ENCODE peak calls at places on chromosomes 2 and 18, in five cellular contexts. S, Z, R, X and I are unnamed samples. For H3K4me1 and H3K36me3, the result is how much of the 10 kb centered on the place peaks cover.

GRCh38 chr2:235264121-235264493 is 229.7 kb upstream of the AGAP1 start:
- DNase-seq in S (no peak), X (no peak), R (no peak), Z (peak), I (no peak)

GRCh38 chr18:54871231-54871630 is 43.0 kb downstream of the RAB27B start:
- DNase-seq in R (no peak), X (no peak), Z (no peak), S (no peak), I (no peak)

GRCh38 chr2:181275643-181276070 is 181.5 kb upstream of the ITGA4 start:
- DNase-seq in Z (no peak), S (no peak), X (no peak), R (peak), I (no peak)

GRCh38 chr2:174873457-174873856 is 109.2 kb upstream of the CHRNA1 start:
- DNase-seq in X (no peak), Z (no peak), S (no peak), R (no peak), I (no peak)

GRCh38 chr18:47204908-47205522 is 28.9 kb upstream of the IER3IP1 start:
- DNase-seq in Z (peak), R (peak), X (no peak), S (no peak), I (no peak)

GRCh38 chr2:104890670-104891069 is 36.8 kb downstream of the POU3F3 start:
- DNase-seq in Z (no peak), X (no peak), R (no peak), S (no peak), I (no peak)

GRCh38 chr2:100923461-100924020 is 78.5 kb upstream of the RPL31 start:
- DNase-seq in Z (no peak), X (no peak), S (no peak), R (no peak), I (no peak)

GRCh38 chr2:224930124-224930523 is 112.1 kb downstream of the DOCK10 start:
- DNase-seq in Z (no peak), S (no peak), R (no peak), X (no peak), I (no peak)

GRCh38 chr2:224011837-224012236 is 27.2 kb downstream of the SERPINE2 start:
- DNase-seq in R (no peak), Z (no peak), X (no peak), S (no peak), I (no peak)

GRCh38 chr2:68806511-68807109 is 64.6 kb downstream of the BMP10 start:
- DNase-seq in Z (no peak), X (no peak), S (no peak), R (no peak), I (no peak)

DNA sequence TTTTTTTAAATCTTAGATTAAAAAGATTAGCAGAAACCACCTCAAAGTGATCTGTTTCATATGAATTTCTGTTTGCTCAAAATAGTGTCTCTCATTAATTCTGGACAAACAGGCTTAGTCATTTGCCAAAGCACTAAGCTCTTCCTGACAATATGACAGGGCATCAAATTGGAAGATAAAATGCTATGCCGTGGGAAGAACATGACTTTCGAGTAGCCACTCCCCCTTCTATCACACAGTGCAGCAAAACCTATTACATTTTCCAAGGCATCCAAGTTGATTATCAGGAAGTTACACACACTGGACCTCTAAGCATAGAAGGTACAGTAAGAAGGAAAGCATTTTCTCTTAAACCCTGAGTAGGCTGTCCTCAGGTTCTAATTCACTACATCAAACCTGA is 89.5 kb downstream of the STK39 start:
- DNase-seq in R (no peak), X (no peak), S (no peak), Z (no peak), I (no peak)
- H3K4me1 ChIP-seq in R (under half), X (under half), S (under half), Z (half or more), I (under half)

GRCh38 chr2:25306767-25307368 is 34.9 kb downstream of the DNMT3A start:
- DNase-seq in X (no peak), Z (no peak), R (no peak), S (no peak), I (peak)
- H3K36me3 ChIP-seq in X (under half), Z (under half), R (under half), S (under half), I (under half)

GRCh38 chr2:190812506-190813294 is 67.9 kb upstream of the GLS start:
- DNase-seq in Z (no peak), X (no peak), S (no peak), R (no peak), I (no peak)

GRCh38 chr2:190809139-190809764 is 71.4 kb upstream of the GLS start:
- DNase-seq in Z (no peak), S (no peak), X (no peak), R (peak), I (no peak)

GRCh38 chr2:190815223-190815622 is 65.4 kb upstream of the GLS start:
- DNase-seq in S (no peak), Z (no peak), X (no peak), R (peak), I (no peak)

GRCh38 chr2:190809876-190810525 is 70.6 kb upstream of the GLS start:
- DNase-seq in Z (no peak), R (no peak), S (no peak), X (no peak), I (no peak)

DNA sequence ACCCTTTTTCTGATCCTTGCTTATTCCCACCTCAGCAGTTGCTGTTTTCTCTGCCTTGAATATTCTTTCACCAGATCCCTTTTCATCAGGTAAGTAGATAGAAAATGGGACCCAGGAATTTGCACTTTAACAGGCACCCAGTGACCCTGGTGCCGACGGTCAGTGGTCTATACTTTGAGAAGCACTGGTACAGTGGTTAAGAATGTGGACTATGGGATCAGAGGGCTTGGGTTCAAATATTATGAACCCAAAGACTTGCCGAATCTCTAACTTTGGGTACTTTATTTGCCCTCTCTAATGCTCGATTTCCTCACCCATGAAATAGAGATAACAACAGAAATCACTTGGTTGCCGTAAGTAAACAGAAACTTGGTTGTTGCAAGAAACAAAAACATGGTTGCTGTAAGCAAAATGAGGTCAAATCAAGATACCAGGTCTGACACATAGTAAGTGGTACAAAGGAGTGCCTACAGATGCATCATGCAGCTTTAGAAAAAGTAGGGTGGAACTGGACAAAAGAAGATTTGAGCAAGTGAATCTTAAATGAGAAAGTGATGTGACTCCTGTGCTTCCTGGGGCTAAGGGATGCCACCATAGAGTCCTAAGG is 69.5 kb upstream of the GLS start:
- DNase-seq in Z (no peak), S (no peak), X (no peak), R (no peak), I (no peak)
- TF ChIP-seq POLR2A in Z (no peak), S (no peak), X (no peak), R (no peak), I (no peak)

GRCh38 chr2:7109558-7109935 is 192.3 kb downstream of the RNF144A start:
- DNase-seq in X (no peak), R (no peak), Z (no peak), S (no peak), I (no peak)

GRCh38 chr2:7111626-7112025 is 194.4 kb downstream of the RNF144A start:
- DNase-seq in X (no peak), Z (no peak), R (no peak), S (no peak), I (no peak)

DNA sequence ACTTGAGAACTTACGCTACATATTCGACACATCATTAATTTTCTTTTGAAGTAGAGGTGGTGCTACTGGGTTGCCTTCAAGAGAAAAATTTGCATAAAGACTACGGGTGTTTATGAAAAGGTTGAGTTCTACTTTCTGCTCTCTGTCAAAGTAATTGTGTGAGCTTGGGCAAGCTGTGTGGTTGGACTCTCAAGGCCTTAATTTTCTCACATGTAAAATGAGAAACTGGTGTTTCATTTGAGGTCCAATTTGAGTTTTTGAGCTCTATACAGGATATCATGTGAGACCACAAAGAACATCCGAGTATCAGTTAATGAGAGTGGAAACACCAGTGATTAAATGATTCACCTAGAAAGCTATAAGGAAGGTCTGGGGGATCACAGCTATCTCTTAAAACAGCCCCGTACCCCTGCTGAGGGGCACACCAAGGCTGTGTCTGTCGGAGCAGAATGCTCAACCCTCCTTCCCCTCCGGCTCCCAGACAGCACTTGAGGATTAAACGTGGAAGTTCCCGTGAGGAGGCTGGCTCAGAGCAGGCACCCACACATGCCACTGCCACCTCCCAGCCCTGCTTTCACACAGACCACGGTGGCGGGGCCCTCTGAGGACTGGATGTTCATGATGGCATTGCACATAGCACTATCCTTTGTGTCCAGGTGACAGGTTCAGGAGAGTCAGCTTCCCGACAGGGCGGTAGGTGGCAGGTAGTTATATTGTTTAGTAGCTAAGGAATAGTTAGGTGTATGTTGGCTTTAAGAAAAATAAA is 191.8 kb downstream of the RNF144A start:
- DNase-seq in R (no peak), Z (no peak), S (no peak), X (no peak), I (no peak)
- H3K4me1 ChIP-seq in R (under half), Z (under half), S (under half), X (under half), I (under half)

DNA sequence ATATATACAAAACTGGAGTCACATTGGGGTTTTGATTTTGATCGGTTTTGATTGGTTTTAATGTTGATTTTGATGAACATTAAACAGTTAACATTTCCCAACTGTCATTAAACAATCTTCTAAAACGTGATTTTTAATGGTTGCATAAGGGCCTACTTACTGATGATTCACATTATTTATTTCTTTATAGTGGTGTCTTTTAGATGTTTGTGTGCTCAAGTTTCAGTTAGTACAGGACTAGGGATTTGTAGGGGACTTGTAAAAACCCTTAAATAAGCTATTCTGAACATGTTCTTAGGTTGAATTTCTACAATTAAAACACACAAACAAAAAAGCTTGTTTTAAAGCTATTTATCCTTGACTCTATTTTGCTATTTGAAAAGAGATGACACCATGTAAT is 61.6 kb downstream of the TTC21B start:
- DNase-seq in R (no peak), S (no peak), X (no peak), Z (no peak), I (no peak)
- H3K36me3 ChIP-seq in R (under half), S (under half), X (under half), Z (under half), I (under half)

GRCh38 chr2:85502720-85503119 is 36.2 kb upstream of the MAT2A start:
- DNase-seq in S (no peak), Z (no peak), R (no peak), X (no peak), I (no peak)

GRCh38 chr2:85503168-85503610 is 35.8 kb upstream of the MAT2A start:
- DNase-seq in X (no peak), R (peak), S (peak), Z (no peak), I (no peak)

GRCh38 chr2:85503611-85504433 is 35.1 kb upstream of the MAT2A start:
- DNase-seq in R (no peak), S (no peak), X (no peak), Z (no peak), I (no peak)

GRCh38 chr2:85505551-85506238 is 33.3 kb upstream of the MAT2A start:
- DNase-seq in R (no peak), S (no peak), X (no peak), Z (no peak), I (no peak)

DNA sequence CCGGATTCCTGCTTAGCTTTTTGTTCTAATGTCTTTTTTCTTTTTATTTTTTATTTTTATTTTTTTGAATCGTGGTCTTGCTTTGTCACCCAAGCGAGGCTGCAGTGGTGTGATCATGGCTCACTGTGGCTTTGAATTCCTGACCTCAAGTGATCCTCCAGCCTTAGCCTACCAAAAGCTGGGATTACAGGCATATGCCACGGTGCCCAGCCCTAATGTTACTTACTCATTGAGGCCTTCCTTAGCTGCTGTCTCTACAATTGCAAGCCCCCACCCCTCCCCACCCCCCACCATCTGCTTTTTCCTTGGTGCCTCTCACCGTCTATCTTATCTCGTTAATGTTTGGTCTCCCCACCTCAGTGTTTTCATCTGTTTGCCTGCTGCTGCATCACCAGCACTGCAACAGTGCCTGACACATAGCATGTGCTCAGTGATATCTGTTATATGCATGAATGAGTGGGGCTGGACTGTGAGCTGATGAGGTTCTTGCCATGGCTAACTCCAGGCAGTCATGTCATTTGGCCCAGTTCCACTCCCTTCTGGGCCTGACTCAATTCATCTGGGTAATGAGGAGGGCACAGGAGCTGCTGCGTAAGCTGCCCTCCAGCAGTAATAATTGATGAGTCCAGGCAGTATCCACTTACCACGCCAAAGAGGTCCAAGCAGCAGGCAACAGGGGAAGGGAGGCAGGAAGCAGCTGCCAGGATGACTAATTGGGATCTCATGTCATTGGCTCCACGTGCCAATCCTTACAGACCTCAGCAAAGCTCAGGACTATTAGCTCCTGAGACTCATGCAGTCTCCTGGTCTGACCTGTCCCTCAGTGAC is 34.3 kb upstream of the MAT2A start:
- DNase-seq in S (no peak), X (peak), Z (peak), R (no peak), I (peak)
- TF ChIP-seq POLR2A in S (no peak), X (no peak), Z (no peak), R (no peak), I (no peak)

DNA sequence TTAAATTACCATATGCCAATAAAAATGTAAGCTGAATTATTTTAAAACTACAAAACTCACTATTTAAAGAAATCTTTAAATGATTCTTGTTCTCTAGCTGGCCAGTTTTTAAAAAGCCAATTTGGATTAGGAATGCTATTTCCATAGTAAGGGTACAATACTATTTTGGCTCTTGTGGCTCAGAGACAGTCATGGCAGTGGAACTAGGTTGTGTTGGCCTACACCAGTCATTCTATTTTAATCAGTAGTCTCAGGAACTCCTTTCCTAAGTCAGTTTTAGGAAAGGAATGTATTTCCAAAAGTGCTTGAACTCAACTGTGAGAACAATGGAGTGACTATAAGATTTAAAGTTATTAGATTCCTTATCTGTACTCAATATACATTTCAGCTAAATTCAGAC is 5.9 kb downstream of the BOLL start:
- DNase-seq in X (no peak), S (no peak), R (no peak), Z (no peak), I (no peak)
- H3K4me1 ChIP-seq in X (under half), S (under half), R (under half), Z (under half), I (under half)

GRCh38 chr2:238032755-238033337 is 28.0 kb upstream of the SCLY start:
- DNase-seq in S (no peak), X (no peak), R (no peak), Z (no peak), I (no peak)
- H3K36me3 ChIP-seq in S (half or more), X (under half), R (under half), Z (under half), I (half or more)